ENCODE peak calls at places on chromosomes 13 and 19, in six cellular contexts. Q, L, G, M, V and X are unnamed samples.

GRCh38 chr13:106373304-106373988 is 162.0 kb downstream of the EFNB2 start:
- DNase-seq in V (no peak), M (no peak), G (no peak), L (peak; percentile 44), Q (no peak), X (no peak)

GRCh38 chr13:24894972-24895300 is 131.0 kb downstream of the RNF17 start:
- DNase-seq in M (no peak), Q (no peak), G (no peak), L (no peak), V (no peak), X (no peak)

GRCh38 chr13:24228852-24229458 is 68.4 kb downstream of the SPATA13 start:
- DNase-seq in G (no peak), L (peak; percentile 90), M (no peak), V (no peak), Q (no peak), X (no peak)

GRCh38 chr13:46171223-46171622 is 10.8 kb downstream of the LCP1 start:
- DNase-seq in V (no peak), G (no peak), M (no peak), Q (no peak), L (no peak), X (no peak)

GRCh38 chr19:32287811-32288227 is 57.6 kb upstream of the ZNF507 start:
- DNase-seq in G (peak; percentile 75), V (no peak), M (peak; percentile 70), L (peak; percentile 85), Q (peak; percentile 37), X (no peak)

GRCh38 chr19:4369109-4369887 is 25.9 kb downstream of the MPND start:
- DNase-seq in G (no peak), M (no peak), V (no peak), L (no peak), Q (no peak), X (peak; percentile 71)

GRCh38 chr13:32314968-32315254 is 252 bp downstream of the ZAR1L start:
- DNase-seq in G (peak; percentile 73), V (no peak), L (peak; percentile 81), Q (no peak), M (no peak), X (no peak)

GRCh38 chr19:12695997-12696365 is 450 bp downstream of the FBXW9 start:
- DNase-seq in M (no peak), V (no peak), Q (no peak), G (no peak), L (no peak), X (no peak)

GRCh38 chr19:48726573-48726972 is 7.0 kb upstream of the MAMSTR start:
- DNase-seq in L (no peak), M (no peak), Q (no peak), V (no peak), G (no peak), X (no peak)

GRCh38 chr19:45800009-45800553 is 7.4 kb upstream of the DMWD start:
- DNase-seq in Q (no peak), G (no peak), L (peak; percentile 49), V (no peak), M (no peak), X (no peak)

GRCh38 chr19:16756649-16757048 is 37.0 kb downstream of the NWD1 start:
- DNase-seq in V (no peak), L (no peak), M (no peak), G (no peak), Q (no peak), X (no peak)

GRCh38 chr13:105763851-105764250 is 771.6 kb downstream of the EFNB2 start:
- DNase-seq in M (no peak), G (no peak), V (no peak), Q (no peak), L (no peak), X (no peak)

GRCh38 chr13:108959254-108959653 is 329.8 kb downstream of the MYO16 start:
- DNase-seq in G (no peak), L (peak; percentile 53), M (no peak), V (no peak), Q (no peak), X (no peak)

GRCh38 chr19:4990306-4990705 is 21.4 kb downstream of the KDM4B start:
- DNase-seq in G (no peak), M (no peak), V (no peak), L (no peak), Q (no peak), X (no peak)

GRCh38 chr13:94305463-94305862 is 174.0 kb downstream of the DCT start:
- DNase-seq in V (no peak), L (peak; percentile 94), Q (no peak), M (no peak), G (no peak), X (no peak)

GRCh38 chr19:16856091-16856490 is 26.9 kb downstream of the SIN3B start:
- DNase-seq in M (no peak), Q (no peak), V (no peak), G (no peak), L (no peak), X (no peak)

GRCh38 chr13:87671031-87671823 is at the start of gene SLITRK5:
- DNase-seq in G (peak; percentile 75), L (peak; percentile 64), Q (no peak), V (peak; percentile 77), M (peak; percentile 85), X (peak; percentile 92)

GRCh38 chr13:103222683-103223082 is 156.5 kb upstream of the SLC10A2 start:
- DNase-seq in M (no peak), Q (no peak), V (no peak), G (no peak), L (no peak), X (no peak)

GRCh38 chr19:27735314-27735713 is 1477.6 kb downstream of the UQCRFS1 start:
- DNase-seq in L (no peak), V (no peak), Q (no peak), M (no peak), G (no peak), X (no peak)

GRCh38 chr13:75788494-75788991 is 152.4 kb downstream of the LMO7 start:
- DNase-seq in V (no peak), L (peak; percentile 83), Q (no peak), G (no peak), M (no peak), X (no peak)

GRCh38 chr13:51501592-51502205 is 48.9 kb upstream of the INTS6 start:
- DNase-seq in M (no peak), L (peak; percentile 36), G (no peak), V (no peak), Q (no peak), X (no peak)

GRCh38 chr13:35600137-35600536 is 123.6 kb upstream of the MAB21L1 start:
- DNase-seq in L (peak; percentile 37), V (no peak), G (no peak), Q (no peak), M (no peak), X (no peak)

GRCh38 chr19:46861691-46862503 is 1.1 kb downstream of the ARHGAP35 start:
- DNase-seq in G (peak; percentile 62), L (no peak), Q (no peak), V (peak; percentile 66), M (peak; percentile 27), X (no peak)

DNA sequence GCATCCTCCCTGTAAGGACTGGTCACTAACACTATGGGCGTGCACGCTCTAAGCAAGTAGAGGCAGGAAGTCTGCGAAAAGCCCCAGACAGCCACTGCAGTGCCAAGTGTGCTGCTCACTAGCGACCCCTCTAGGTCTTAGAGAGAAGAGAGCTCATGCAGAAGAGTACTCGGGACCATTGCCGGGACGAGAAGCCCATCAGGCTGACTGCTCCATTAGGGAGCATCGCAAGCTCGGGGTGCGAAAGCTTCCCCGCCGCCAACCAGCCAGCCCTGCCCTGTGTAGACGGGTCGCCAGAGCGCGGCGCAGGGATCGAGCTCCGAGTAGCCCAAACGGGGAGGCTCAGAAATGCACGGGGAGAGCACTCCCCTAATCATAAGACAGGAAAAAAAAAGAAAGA is 16.6 kb downstream of the POU4F1 start:
- DNase-seq in Q (no peak), L (no peak), G (no peak), V (no peak), M (no peak), X (no peak)
- TF ChIP-seq CTCF in Q (no peak), L (peak; percentile 28), G (no peak), V (no peak), M (no peak), X (peak; percentile 38)

GRCh38 chr13:20815469-20815868 is 41.7 kb upstream of the EEF1AKMT1 start:
- DNase-seq in L (no peak), M (no peak), Q (no peak), V (no peak), G (no peak), X (no peak)
- TF ChIP-seq CTCF in L (no peak), M (no peak), Q (no peak), V (no peak), G (no peak), X (no peak)

GRCh38 chr19:10768369-10768768 is 50.5 kb downstream of the DNM2 start:
- DNase-seq in V (no peak), L (no peak), M (no peak), G (no peak), Q (no peak), X (no peak)

GRCh38 chr19:10764340-10764894 is 46.5 kb downstream of the DNM2 start:
- DNase-seq in M (no peak), V (peak; percentile 79), L (no peak), Q (no peak), G (no peak), X (no peak)

GRCh38 chr19:10767726-10768125 is 49.8 kb downstream of the DNM2 start:
- DNase-seq in G (no peak), V (no peak), M (no peak), L (no peak), Q (no peak), X (no peak)

GRCh38 chr19:10766681-10767201 is 48.9 kb downstream of the DNM2 start:
- DNase-seq in Q (peak; percentile 55), M (peak; percentile 67), L (peak; percentile 38), V (no peak), G (no peak), X (no peak)

GRCh38 chr19:10766049-10766623 is 48.3 kb downstream of the DNM2 start:
- DNase-seq in L (no peak), Q (no peak), M (no peak), V (no peak), G (no peak), X (no peak)
- TF ChIP-seq CTCF in L (no peak), Q (no peak), M (no peak), V (no peak), G (no peak), X (no peak)

GRCh38 chr13:113904411-113904810 is 40.5 kb upstream of the GAS6 start:
- DNase-seq in L (peak; percentile 48), G (peak; percentile 72), M (peak; percentile 60), V (no peak), Q (no peak), X (no peak)
- TF ChIP-seq CTCF in L (peak; percentile 77), G (peak; percentile 27), M (peak; percentile 73), V (peak; percentile 47), Q (peak; percentile 32), X (peak; percentile 79)

DNA sequence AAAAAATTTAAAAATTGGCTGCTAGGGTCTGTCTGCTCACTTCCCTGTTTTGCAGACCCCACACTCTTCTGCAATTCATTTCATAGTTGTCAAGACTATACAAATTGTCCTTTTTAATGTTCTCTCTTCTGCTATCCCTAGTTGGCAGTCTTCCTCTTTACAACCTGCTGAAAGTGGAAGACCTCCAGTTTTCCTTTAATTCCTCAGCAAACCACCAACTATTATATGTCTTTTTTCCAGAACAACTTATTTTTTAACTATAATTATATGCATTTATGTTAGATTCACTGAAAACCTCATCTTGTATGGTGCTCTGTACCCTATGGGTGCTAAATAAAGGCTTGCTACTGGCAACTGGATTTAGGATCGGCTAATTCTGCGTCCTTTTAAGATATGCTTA is 1.1 kb upstream of the PHF11 start:
- DNase-seq in V (no peak), Q (no peak), M (no peak), G (no peak), L (no peak), X (no peak)
- TF ChIP-seq CTCF in V (no peak), Q (no peak), M (no peak), G (no peak), L (no peak), X (peak; percentile 25)